ENCODE peak calls at places on chromosomes 7 and 10, in four cellular contexts. One of them, this sample, is unnamed.
A peak's percentile ranks its signal among the peaks of the same experiment; 100 is the strongest.

GRCh38 chr10:47359101-47359500 is 10.9 kb downstream of the RBP3 start:
- DNase-seq in fibroblast of pulmonary artery: no peak
- DNase-seq in WTC11: no peak
- DNase-seq in OCI-LY7: no peak
- DNase-seq in this sample: no peak

GRCh38 chr10:101389986-101390531 is 36.1 kb downstream of the BTRC start:
- DNase-seq in fibroblast of pulmonary artery: no peak
- DNase-seq in WTC11: no peak
- DNase-seq in OCI-LY7: no peak
- DNase-seq in this sample: no peak

GRCh38 chr10:102449321-102450123 is 1.8 kb downstream of the C10orf95 start:
- DNase-seq in fibroblast of pulmonary artery: peak; percentile 69
- DNase-seq in WTC11: peak; percentile 83
- DNase-seq in OCI-LY7: peak; percentile 91
- DNase-seq in this sample: peak; percentile 89

GRCh38 chr10:33216661-33217427 is 117.6 kb downstream of the NRP1 start:
- DNase-seq in fibroblast of pulmonary artery: peak; percentile 36
- DNase-seq in WTC11: no peak
- DNase-seq in OCI-LY7: no peak
- DNase-seq in this sample: peak; percentile 82

GRCh38 chr7:25906760-25907159 is 245.2 kb upstream of the NFE2L3 start:
- DNase-seq in fibroblast of pulmonary artery: no peak
- DNase-seq in WTC11: no peak
- DNase-seq in OCI-LY7: no peak
- DNase-seq in this sample: no peak

GRCh38 chr7:80054356-80054755 is 80.3 kb upstream of the GNAI1 start:
- DNase-seq in fibroblast of pulmonary artery: peak; percentile 44
- DNase-seq in WTC11: no peak
- DNase-seq in OCI-LY7: no peak
- DNase-seq in this sample: peak; percentile 42

GRCh38 chr10:126088144-126088543 is 191.8 kb downstream of the FANK1 start:
- DNase-seq in fibroblast of pulmonary artery: peak; percentile 54
- DNase-seq in WTC11: no peak
- DNase-seq in OCI-LY7: no peak
- DNase-seq in this sample: no peak

GRCh38 chr10:26555719-26556368 is 117.7 kb downstream of the APBB1IP start:
- DNase-seq in fibroblast of pulmonary artery: peak; percentile 87
- DNase-seq in WTC11: no peak
- DNase-seq in OCI-LY7: no peak
- DNase-seq in this sample: peak; percentile 94

GRCh38 chr7:44477955-44478354 is 12.5 kb downstream of the NUDCD3 start:
- DNase-seq in fibroblast of pulmonary artery: no peak
- DNase-seq in WTC11: no peak
- DNase-seq in OCI-LY7: no peak
- DNase-seq in this sample: no peak

GRCh38 chr7:99011706-99012404 is 132.1 kb downstream of the SMURF1 start:
- DNase-seq in fibroblast of pulmonary artery: no peak
- DNase-seq in WTC11: no peak
- DNase-seq in OCI-LY7: no peak
- DNase-seq in this sample: no peak

GRCh38 chr7:35545831-35546230 is 149.1 kb downstream of the HERPUD2 start:
- DNase-seq in fibroblast of pulmonary artery: no peak
- DNase-seq in WTC11: no peak
- DNase-seq in OCI-LY7: no peak
- DNase-seq in this sample: no peak
- TF ChIP-seq CTCF in fibroblast of pulmonary artery: no peak
- TF ChIP-seq CTCF in WTC11: no peak
- TF ChIP-seq CTCF in OCI-LY7: no peak
- TF ChIP-seq CTCF in this sample: no peak

DNA sequence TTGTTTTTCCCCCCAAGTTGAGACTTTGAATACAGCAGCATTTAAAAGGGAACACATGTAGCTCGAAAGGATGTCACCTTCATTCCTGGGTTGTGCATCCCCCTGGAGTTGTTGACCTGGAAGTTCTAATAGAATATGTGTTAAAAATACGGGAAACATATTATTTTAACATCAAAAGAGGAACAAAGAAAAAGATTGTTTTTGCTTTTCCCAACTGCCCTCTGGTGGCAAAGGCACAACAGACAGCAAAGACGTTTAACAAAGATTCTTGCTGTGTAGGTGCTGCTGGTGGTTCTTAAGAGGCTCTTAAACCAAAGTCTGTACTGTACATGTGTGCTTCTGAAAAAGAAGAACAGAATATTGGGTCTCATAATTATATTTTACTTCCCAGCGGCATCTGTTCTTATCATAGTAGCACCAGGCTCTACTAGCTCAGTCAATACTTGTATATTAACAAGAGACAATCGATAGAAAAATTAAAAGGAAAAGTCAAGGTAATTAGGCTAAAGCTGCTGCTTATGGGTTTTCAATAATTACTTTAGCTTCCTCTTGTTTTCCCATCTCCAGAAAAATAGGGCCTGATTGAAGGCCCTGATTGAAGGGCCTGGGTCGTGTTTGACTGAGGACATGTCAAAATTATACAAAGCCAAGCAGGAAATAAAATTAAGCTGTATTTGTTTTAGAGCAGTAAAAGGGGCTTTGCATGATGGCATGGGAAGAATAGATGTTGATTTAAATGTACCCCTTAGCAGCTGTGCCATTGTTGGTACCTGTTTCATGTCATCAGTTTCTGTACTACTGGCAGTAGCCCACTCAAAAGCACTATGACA is 384.2 kb upstream of the LRGUK start:
- DNase-seq in fibroblast of pulmonary artery: peak; percentile 56
- DNase-seq in WTC11: no peak
- DNase-seq in OCI-LY7: peak; percentile 8
- DNase-seq in this sample: peak; percentile 39
- TF ChIP-seq CTCF in fibroblast of pulmonary artery: peak; percentile 70
- TF ChIP-seq CTCF in WTC11: no peak
- TF ChIP-seq CTCF in OCI-LY7: peak; percentile 68
- TF ChIP-seq CTCF in this sample: peak; percentile 49

DNA sequence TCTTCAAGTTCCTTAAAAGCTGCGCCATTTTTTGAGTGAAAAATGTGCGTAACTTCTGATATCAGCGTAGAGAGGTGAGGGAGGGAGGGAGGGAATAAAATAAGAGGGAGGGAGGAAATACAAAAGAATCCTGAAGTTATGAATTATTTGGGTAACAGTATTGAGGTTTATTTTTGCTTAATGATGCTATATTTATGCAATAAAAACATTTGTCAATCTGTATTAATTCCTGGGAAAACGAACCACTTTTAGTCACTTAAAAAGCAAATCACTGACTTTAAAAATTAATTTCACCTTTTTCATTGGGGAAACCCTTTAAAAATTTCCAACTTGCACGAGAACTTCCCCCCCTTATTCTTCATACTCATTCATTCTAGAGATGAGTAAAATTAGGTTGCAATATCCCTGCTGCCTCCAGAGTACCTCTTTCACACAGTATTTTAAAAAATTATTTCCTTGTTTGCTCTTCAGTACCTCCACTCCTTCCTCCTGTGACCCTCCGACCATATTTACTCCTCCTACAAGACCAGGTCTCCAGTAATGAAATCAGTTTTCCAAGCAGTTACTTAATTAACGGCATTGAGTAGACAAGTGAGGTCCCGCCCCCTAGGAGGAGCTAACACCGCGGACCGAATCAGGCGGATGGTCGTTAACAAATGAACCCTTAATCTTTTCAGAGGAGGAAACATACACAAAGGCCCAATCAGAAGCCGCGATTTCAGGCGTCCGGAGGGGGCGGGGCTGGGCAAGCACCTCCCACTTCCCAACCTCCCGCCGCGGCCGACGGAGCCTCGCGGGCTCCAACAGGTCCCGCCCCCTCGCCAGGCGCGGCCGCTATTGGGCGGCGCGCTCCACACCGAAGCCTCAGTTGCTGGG is 521 bp upstream of the TRIM24 start:
- DNase-seq in fibroblast of pulmonary artery: peak; percentile 98
- DNase-seq in WTC11: peak; percentile 97
- DNase-seq in OCI-LY7: no peak
- DNase-seq in this sample: peak; percentile 97
- TF ChIP-seq CTCF in fibroblast of pulmonary artery: peak; percentile 10
- TF ChIP-seq CTCF in WTC11: no peak
- TF ChIP-seq CTCF in OCI-LY7: peak; percentile 20
- TF ChIP-seq CTCF in this sample: peak; percentile 21

DNA sequence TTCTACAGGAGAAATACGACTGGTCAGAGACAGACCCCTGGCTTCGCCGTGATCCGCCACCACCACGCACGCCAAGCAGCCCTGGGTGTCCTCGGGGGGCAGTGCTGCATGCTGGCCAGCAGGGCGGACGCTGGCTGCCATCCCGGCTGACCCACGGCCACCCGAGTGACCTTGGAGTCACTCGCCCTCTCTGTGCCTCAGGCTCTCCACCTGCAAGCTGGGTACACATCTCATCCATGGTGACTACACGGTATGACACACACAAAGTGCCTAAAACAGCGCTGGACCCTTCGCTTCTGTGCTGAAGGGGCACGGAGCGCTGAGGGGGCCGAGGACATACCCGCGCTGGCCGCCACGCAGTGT is 62.0 kb upstream of the RNF32 start:
- DNase-seq in fibroblast of pulmonary artery: no peak
- DNase-seq in WTC11: peak; percentile 49
- DNase-seq in OCI-LY7: no peak
- DNase-seq in this sample: no peak
- TF ChIP-seq CTCF in fibroblast of pulmonary artery: no peak
- TF ChIP-seq CTCF in WTC11: peak; percentile 20
- TF ChIP-seq CTCF in OCI-LY7: no peak
- TF ChIP-seq CTCF in this sample: no peak

GRCh38 chr7:30474485-30474884 is 4.1 kb downstream of the NOD1 start:
- DNase-seq in fibroblast of pulmonary artery: no peak
- DNase-seq in WTC11: no peak
- DNase-seq in OCI-LY7: no peak
- DNase-seq in this sample: no peak

GRCh38 chr7:30475580-30475979 is 3.0 kb downstream of the NOD1 start:
- DNase-seq in fibroblast of pulmonary artery: no peak
- DNase-seq in WTC11: no peak
- DNase-seq in OCI-LY7: peak; percentile 46
- DNase-seq in this sample: no peak

GRCh38 chr7:30474893-30475292 is 3.7 kb downstream of the NOD1 start:
- DNase-seq in fibroblast of pulmonary artery: peak; percentile 95
- DNase-seq in WTC11: no peak
- DNase-seq in OCI-LY7: no peak
- DNase-seq in this sample: no peak

GRCh38 chr7:30476401-30477145 is 2.0 kb downstream of the NOD1 start:
- DNase-seq in fibroblast of pulmonary artery: peak; percentile 51
- DNase-seq in WTC11: no peak
- DNase-seq in OCI-LY7: no peak
- DNase-seq in this sample: no peak

GRCh38 chr7:30478349-30479228 is at the start of gene NOD1:
- DNase-seq in fibroblast of pulmonary artery: peak; percentile 75
- DNase-seq in WTC11: peak; percentile 76
- DNase-seq in OCI-LY7: peak; percentile 67
- DNase-seq in this sample: peak; percentile 73
- TF ChIP-seq CTCF in fibroblast of pulmonary artery: no peak
- TF ChIP-seq CTCF in WTC11: no peak
- TF ChIP-seq CTCF in OCI-LY7: no peak
- TF ChIP-seq CTCF in this sample: no peak

GRCh38 chr7:123351506-123352225 is 151.9 kb upstream of the SLC13A1 start:
- DNase-seq in fibroblast of pulmonary artery: peak; percentile 11
- DNase-seq in WTC11: no peak
- DNase-seq in OCI-LY7: no peak
- DNase-seq in this sample: peak; percentile 8

GRCh38 chr7:123352226-123352550 is 152.4 kb upstream of the SLC13A1 start:
- DNase-seq in fibroblast of pulmonary artery: no peak
- DNase-seq in WTC11: no peak
- DNase-seq in OCI-LY7: no peak
- DNase-seq in this sample: no peak

GRCh38 chr7:123352957-123353356 is 153.2 kb upstream of the SLC13A1 start:
- DNase-seq in fibroblast of pulmonary artery: peak; percentile 49
- DNase-seq in WTC11: no peak
- DNase-seq in OCI-LY7: no peak
- DNase-seq in this sample: peak; percentile 56

GRCh38 chr7:123351027-123351426 is 151.3 kb upstream of the SLC13A1 start:
- DNase-seq in fibroblast of pulmonary artery: no peak
- DNase-seq in WTC11: no peak
- DNase-seq in OCI-LY7: no peak
- DNase-seq in this sample: no peak

GRCh38 chr7:123355576-123356195 is 155.9 kb upstream of the SLC13A1 start:
- DNase-seq in fibroblast of pulmonary artery: peak; percentile 18
- DNase-seq in WTC11: no peak
- DNase-seq in OCI-LY7: no peak
- DNase-seq in this sample: peak; percentile 27
- TF ChIP-seq CTCF in fibroblast of pulmonary artery: peak; percentile 16
- TF ChIP-seq CTCF in WTC11: no peak
- TF ChIP-seq CTCF in OCI-LY7: no peak
- TF ChIP-seq CTCF in this sample: no peak

GRCh38 chr10:11358923-11359560 is 252.4 kb downstream of the USP6NL start:
- DNase-seq in fibroblast of pulmonary artery: no peak
- DNase-seq in WTC11: no peak
- DNase-seq in OCI-LY7: no peak
- DNase-seq in this sample: no peak

GRCh38 chr10:11367505-11367904 is 243.9 kb downstream of the USP6NL start:
- DNase-seq in fibroblast of pulmonary artery: no peak
- DNase-seq in WTC11: no peak
- DNase-seq in OCI-LY7: no peak
- DNase-seq in this sample: no peak

GRCh38 chr10:11363497-11363896 is 248.0 kb downstream of the USP6NL start:
- DNase-seq in fibroblast of pulmonary artery: no peak
- DNase-seq in WTC11: no peak
- DNase-seq in OCI-LY7: no peak
- DNase-seq in this sample: no peak

GRCh38 chr10:11359849-11360248 is 251.6 kb downstream of the USP6NL start:
- DNase-seq in fibroblast of pulmonary artery: no peak
- DNase-seq in WTC11: no peak
- DNase-seq in OCI-LY7: no peak
- DNase-seq in this sample: no peak

DNA sequence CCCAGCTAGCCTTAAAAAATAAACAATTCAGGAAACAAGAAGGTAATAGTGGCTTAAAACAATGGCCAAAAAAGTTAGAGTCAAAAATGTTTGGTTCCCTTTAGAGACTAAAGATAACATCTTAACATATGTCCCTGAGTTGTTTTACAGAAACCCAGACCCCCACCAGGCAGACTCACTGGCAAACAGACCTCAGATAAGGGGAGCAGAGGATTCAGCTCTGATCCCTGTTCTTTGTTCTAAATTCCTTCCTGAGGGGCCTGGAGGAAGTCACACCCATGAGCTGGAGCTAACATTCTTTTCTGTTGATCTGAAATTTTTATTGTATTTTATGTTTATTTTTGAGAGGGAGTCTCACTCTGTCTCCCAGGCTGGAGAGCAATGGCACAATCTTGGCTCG is 247.2 kb downstream of the USP6NL start:
- DNase-seq in fibroblast of pulmonary artery: no peak
- DNase-seq in WTC11: no peak
- DNase-seq in OCI-LY7: no peak
- DNase-seq in this sample: no peak
- TF ChIP-seq CTCF in fibroblast of pulmonary artery: no peak
- TF ChIP-seq CTCF in WTC11: no peak
- TF ChIP-seq CTCF in OCI-LY7: no peak
- TF ChIP-seq CTCF in this sample: no peak

GRCh38 chr7:75945297-75946168 is 30.6 kb downstream of the POR start:
- DNase-seq in fibroblast of pulmonary artery: peak; percentile 93
- DNase-seq in WTC11: no peak
- DNase-seq in OCI-LY7: no peak
- DNase-seq in this sample: peak; percentile 54
- TF ChIP-seq CTCF in fibroblast of pulmonary artery: peak; percentile 5
- TF ChIP-seq CTCF in WTC11: no peak
- TF ChIP-seq CTCF in OCI-LY7: no peak
- TF ChIP-seq CTCF in this sample: no peak

This sample was measured in MCF 10A.